ENCODE peak calls at places on chromosomes 16 and 17, in six cellular contexts. A is pancreas, M is uterus, O is IMR-90, Y is cardiac muscle cell, N is neural progenitor cell. U is an unnamed sample.

GRCh38 chr17:44053130-44053872 is 13.2 kb downstream of the LSM12 start:
- DNase-seq in A (peak), M (no peak), O (no peak), Y (no peak), N (no peak), U (no peak)

GRCh38 chr16:86343111-86343642 is 167.2 kb upstream of the FOXF1 start:
- DNase-seq in A (no peak), M (peak), O (peak), Y (peak), N (no peak), U (peak)

GRCh38 chr16:85750021-85750826 is 672 bp downstream of the C16orf74 start:
- DNase-seq in A (peak), M (peak), O (peak), Y (peak), N (peak), U (peak)

GRCh38 chr17:7856081-7856791 is 1.1 kb downstream of the NAA38 start:
- DNase-seq in A (peak), M (peak), O (no peak), Y (peak), N (peak), U (peak)

GRCh38 chr17:39903158-39903884 is 15.1 kb downstream of the GSDMB start:
- DNase-seq in A (no peak), M (no peak), O (no peak), Y (peak), N (no peak), U (peak)

GRCh38 chr17:58337126-58337599 is 8.6 kb upstream of the TSPOAP1 start:
- DNase-seq in A (no peak), M (no peak), O (peak), Y (no peak), N (no peak), U (no peak)

GRCh38 chr17:82055965-82056728 is 4.4 kb downstream of the GPS1 start:
- DNase-seq in A (peak), M (no peak), O (no peak), Y (no peak), N (no peak), U (no peak)

GRCh38 chr17:7352559-7352889 is 562 bp downstream of the KCTD11 start:
- DNase-seq in A (no peak), M (no peak), O (no peak), Y (no peak), N (no peak), U (no peak)

GRCh38 chr17:34703533-34703932 is 124.2 kb downstream of the TMEM132E start:
- DNase-seq in A (no peak), M (no peak), O (peak), Y (peak), N (peak), U (peak)

GRCh38 chr16:14364386-14365199 is 265.5 kb downstream of the PARN start:
- DNase-seq in A (no peak), M (no peak), O (peak), Y (peak), N (peak), U (peak)

DNA sequence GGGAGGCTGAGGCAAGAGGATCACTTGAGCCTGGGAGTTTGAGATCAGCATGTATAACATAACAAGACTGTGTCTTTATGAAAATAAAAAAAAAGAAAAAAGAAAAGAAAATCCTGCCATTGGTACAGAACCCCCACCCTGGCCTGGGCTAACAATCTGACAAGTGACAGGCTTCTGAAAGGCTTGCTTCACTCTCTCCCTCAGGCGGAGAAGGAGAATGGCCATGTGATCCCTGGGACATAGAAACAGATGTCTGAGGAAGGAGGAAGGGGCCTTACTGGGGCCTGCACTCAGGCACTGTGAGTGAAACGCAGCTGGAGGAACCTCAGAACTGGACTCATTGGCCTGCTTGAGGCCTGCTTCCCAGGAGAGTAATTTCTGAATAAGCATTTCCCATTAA is 17.5 kb downstream of the MAP3K14 start:
- DNase-seq in A (no peak), M (no peak), O (no peak), Y (no peak), N (peak), U (no peak)
- H3K4me3 ChIP-seq in A (no peak), M (no peak), O (no peak), Y (no peak), N (no peak), U (no peak)

DNA sequence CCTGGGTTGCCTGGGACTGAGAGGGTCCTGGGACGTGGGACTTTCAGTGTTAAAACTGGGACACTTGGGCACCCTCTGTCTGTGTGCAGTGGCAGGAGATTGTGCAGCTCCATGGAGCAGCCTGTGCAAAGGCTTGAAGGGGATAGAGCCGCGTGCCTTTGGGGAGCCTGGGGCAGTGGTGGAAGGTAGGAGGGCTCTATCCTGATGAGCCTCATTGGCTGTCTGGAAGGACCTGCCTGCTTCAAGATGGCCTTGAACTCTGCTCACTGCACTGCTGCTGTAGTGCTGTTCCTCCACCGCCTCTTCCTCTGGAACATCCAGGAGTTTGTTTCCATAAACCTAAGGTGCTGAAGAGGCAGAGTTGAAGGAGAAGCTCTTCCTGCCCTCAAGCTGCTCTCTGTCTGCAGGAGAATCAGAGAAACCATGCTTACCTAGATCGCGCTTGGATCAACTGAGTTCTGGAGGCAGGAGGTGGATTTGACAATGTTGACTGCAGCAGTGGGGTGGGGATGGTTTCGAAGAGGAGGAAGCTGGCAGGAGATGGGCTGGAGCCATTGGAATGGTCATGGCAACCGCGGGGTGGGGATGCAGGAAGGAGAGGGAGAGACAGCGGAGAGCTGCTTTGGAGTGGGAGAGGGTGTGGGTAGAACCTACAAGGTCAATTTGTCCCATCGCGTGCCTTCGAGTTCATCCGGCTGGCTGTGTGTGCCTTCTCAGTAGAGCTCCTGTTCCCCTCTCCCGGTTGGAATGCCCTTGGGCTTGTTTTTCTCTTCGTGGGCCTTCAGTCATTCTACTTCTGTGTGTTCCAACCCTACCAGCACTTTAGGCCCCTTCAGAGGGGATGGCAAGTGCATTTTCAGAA is 3.7 kb downstream of the RMI2 start:
- DNase-seq in A (no peak), M (no peak), O (no peak), Y (no peak), N (no peak), U (no peak)
- TF ChIP-seq CTCF in A (no peak), M (no peak), O (no peak), Y (no peak), N (no peak), U (no peak)

GRCh38 chr16:3035972-3036725 is 595 bp downstream of the BICDL2 start:
- DNase-seq in A (peak), M (no peak), O (no peak), Y (no peak), N (no peak), U (no peak)
- H3K4me3 ChIP-seq in A (peak), M (no peak), O (no peak), Y (no peak), N (no peak), U (no peak)

GRCh38 chr17:38761612-38762011 is 9.1 kb downstream of the PSMB3 start:
- DNase-seq in A (no peak), M (no peak), O (peak), Y (peak), N (peak), U (no peak)
- TF ChIP-seq CTCF in A (no peak), M (no peak), O (peak), Y (peak), N (peak), U (peak)

GRCh38 chr17:2175294-2175628 is 120.4 kb downstream of the HIC1 start:
- DNase-seq in A (no peak), M (no peak), O (no peak), Y (no peak), N (no peak), U (peak)
- H3K4me3 ChIP-seq in A (peak), M (peak), O (no peak), Y (no peak), N (no peak), U (no peak)

DNA sequence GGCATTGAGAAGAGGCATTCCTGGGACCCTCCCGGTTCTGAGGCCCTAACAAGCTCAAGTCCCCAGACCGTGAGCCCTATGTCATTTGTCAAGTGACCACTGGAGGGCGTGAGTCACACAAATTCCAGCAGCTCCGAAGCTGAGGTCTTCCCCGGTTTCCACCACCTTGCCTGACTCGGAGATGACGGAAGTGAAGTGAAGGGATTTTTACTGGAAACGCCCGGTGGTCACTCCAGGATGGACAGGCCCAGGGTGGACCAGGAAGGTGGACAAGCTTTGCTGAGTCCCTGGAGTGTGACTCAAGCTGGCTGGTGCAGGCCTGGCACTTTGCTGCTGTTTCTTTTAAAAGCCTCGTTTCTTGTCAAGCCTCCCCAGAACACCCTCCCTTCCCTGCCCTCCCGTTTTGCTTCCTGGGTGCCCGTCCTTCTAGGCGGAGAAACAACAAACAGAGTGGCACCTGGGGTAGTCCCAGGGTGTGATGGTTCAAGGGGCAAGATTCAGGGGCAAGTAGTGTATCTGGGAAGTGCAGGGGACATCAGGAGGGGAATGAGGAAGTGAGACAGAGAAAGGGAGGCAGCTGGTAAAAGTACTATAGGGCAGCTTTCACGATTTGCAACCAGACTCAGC is 5.3 kb upstream of the NOS2 start:
- DNase-seq in A (peak), M (peak), O (peak), Y (peak), N (peak), U (peak)
- TF ChIP-seq CTCF in A (peak), M (peak), O (peak), Y (peak), N (peak), U (peak)

GRCh38 chr16:89615596-89616090 is 2.2 kb downstream of the DPEP1 start:
- DNase-seq in A (no peak), M (no peak), O (no peak), Y (peak), N (peak), U (no peak)
- H3K4me3 ChIP-seq in A (peak), M (no peak), O (no peak), Y (no peak), N (no peak), U (no peak)

DNA sequence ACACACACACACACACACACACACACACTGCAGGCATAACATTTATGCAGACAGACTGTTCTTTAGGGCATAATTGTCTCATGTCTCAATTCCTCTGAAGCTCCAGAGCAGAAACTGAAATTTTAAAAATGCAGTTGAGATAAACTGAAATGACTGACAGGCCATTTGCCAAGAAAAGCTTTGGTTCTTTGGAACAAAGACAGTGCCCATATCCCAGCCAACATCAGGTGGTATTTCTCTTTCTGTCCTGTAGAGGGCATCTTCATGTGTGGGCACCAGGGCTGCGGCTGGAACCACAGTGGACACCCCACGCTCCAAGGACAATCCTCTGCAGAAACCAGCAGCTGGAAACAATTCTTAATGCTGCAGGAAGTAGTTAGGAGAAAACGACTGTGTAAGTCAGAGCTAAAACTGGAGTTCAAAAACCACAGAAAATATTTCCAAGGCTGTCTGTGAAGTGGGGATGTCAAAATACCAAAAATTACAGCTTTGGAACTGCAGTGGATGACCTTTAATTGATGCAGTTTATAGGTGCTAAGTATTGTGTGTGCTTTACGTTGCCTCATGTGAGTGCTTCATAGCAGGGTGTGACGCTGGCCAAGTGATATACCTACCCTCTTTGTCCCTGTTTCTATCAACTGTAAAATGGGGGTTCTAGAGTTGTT is 10.6 kb upstream of the MEFV start:
- DNase-seq in A (no peak), M (no peak), O (peak), Y (peak), N (peak), U (peak)
- TF ChIP-seq CTCF in A (no peak), M (no peak), O (peak), Y (peak), N (peak), U (peak)